ENCODE peak calls at places on chromosome 12, in eight cellular contexts. M is GM23338, Y is NT2/D1, A is H9, R is neural progenitor cell, E is aorta, G is PC-3, X is transverse colon. U is an unnamed sample.

GRCh38 chr12:113889806-113890581 is 76.1 kb downstream of the RBM19 start:
- DNase-seq in M (peak; percentile 25), Y (no peak), A (no peak), R (no peak), E (no peak), G (no peak), X (no peak), U (no peak)

GRCh38 chr12:120684523-120684932 is 2.4 kb upstream of the MLEC start:
- DNase-seq in M (no peak), Y (no peak), A (no peak), R (no peak), E (no peak), G (peak; percentile 35), X (no peak), U (no peak)

GRCh38 chr12:3557791-3558190 is 66.8 kb downstream of the PRMT8 start:
- DNase-seq in M (no peak), Y (no peak), A (no peak), R (no peak), E (peak; percentile 31), G (no peak), X (no peak), U (no peak)

GRCh38 chr12:105205322-105206048 is 30.5 kb downstream of the APPL2 start:
- DNase-seq in M (no peak), Y (no peak), A (no peak), R (no peak), E (no peak), G (no peak), X (peak; percentile 61), U (no peak)

GRCh38 chr12:124914392-124915248 is at the start of gene UBC:
- DNase-seq in M (peak; percentile 95), Y (peak; percentile 84), A (peak; percentile 89), R (peak; percentile 95), E (peak; percentile 97), G (peak; percentile 89), X (peak; percentile 95), U (no peak)

GRCh38 chr12:8890313-8891084 is 23.8 kb upstream of the PHC1 start:
- DNase-seq in M (peak; percentile 82), Y (peak; percentile 87), A (peak; percentile 73), R (peak; percentile 71), E (no peak), G (peak; percentile 59), X (peak; percentile 49), U (no peak)

GRCh38 chr12:91717804-91718203 is 427.8 kb downstream of the BTG1 start:
- DNase-seq in M (no peak), Y (no peak), A (no peak), R (no peak), E (no peak), G (no peak), X (no peak), U (no peak)

GRCh38 chr12:42728770-42729531 is 139.4 kb upstream of the PRICKLE1 start:
- DNase-seq in M (no peak), Y (no peak), A (no peak), R (no peak), E (no peak), G (peak; percentile 87), X (no peak), U (no peak)

GRCh38 chr12:132398386-132398991 is 69.1 kb upstream of the GALNT9 start:
- DNase-seq in M (no peak), Y (no peak), A (no peak), R (no peak), E (no peak), G (no peak), X (no peak), U (no peak)

GRCh38 chr12:132397152-132397933 is 68.0 kb upstream of the GALNT9 start:
- DNase-seq in M (no peak), Y (no peak), A (no peak), R (no peak), E (no peak), G (no peak), X (no peak), U (no peak)

GRCh38 chr12:132397934-132398385 is 68.6 kb upstream of the GALNT9 start:
- DNase-seq in M (no peak), Y (no peak), A (no peak), R (no peak), E (no peak), G (no peak), X (no peak), U (no peak)

GRCh38 chr12:132400011-132400641 is 70.7 kb upstream of the GALNT9 start:
- DNase-seq in M (no peak), Y (no peak), A (no peak), R (no peak), E (peak; percentile 53), G (no peak), X (no peak), U (no peak)

GRCh38 chr12:132399092-132400010 is 70.0 kb upstream of the GALNT9 start:
- DNase-seq in M (no peak), Y (no peak), A (no peak), R (no peak), E (peak; percentile 71), G (no peak), X (no peak), U (no peak)
- H3K27me3 ChIP-seq in M (no peaks in the 10 kb centered on the region), Y (peaks cover 91% of the 10 kb centered on the region), A (peaks cover 2% of the 10 kb centered on the region), R (peaks cover 93% of the 10 kb centered on the region), E (no peaks in the 10 kb centered on the region), G (peaks cover 78% of the 10 kb centered on the region), X (peaks cover 71% of the 10 kb centered on the region), U (peaks cover 55% of the 10 kb centered on the region)

GRCh38 chr12:23684121-23684520 is 265.3 kb downstream of the SOX5 start:
- DNase-seq in M (no peak), Y (no peak), A (no peak), R (no peak), E (no peak), G (no peak), X (no peak), U (no peak)

GRCh38 chr12:23686095-23686494 is 263.4 kb downstream of the SOX5 start:
- DNase-seq in M (no peak), Y (no peak), A (no peak), R (no peak), E (no peak), G (no peak), X (no peak), U (no peak)

DNA sequence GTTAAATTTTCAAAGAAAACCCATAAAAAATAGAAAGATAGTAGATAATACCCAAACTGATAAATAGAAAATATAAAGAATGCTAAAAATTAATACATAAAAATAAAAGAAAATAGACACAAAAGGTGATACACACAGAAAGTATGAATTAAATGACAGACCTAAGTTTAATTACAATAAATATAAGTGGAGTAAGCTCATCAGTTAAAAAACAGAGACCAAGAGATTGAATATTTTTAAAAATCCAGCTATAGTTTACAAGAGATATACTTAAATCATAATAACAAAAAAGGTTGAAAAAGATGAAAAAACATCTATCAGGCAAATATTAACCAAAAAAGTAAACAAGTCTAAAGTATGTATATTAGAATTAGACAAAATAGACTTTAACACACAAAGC is 268.2 kb downstream of the SOX5 start:
- DNase-seq in M (no peak), Y (no peak), A (no peak), R (no peak), E (no peak), G (no peak), X (no peak), U (no peak)
- H3K27me3 ChIP-seq in M (no peaks in the 10 kb centered on the region), Y (no peaks in the 10 kb centered on the region), A (no peaks in the 10 kb centered on the region), R (no peaks in the 10 kb centered on the region), E (no peaks in the 10 kb centered on the region), G (no peaks in the 10 kb centered on the region), X (no peaks in the 10 kb centered on the region), U (no peaks in the 10 kb centered on the region)

GRCh38 chr12:132410296-132410625 is 79.7 kb upstream of the FBRSL1 start:
- DNase-seq in M (no peak), Y (no peak), A (no peak), R (no peak), E (no peak), G (no peak), X (no peak), U (no peak)

GRCh38 chr12:132408626-132409494 is 79.5 kb upstream of the GALNT9 start:
- DNase-seq in M (no peak), Y (no peak), A (no peak), R (no peak), E (no peak), G (no peak), X (no peak), U (no peak)

GRCh38 chr12:132410849-132411248 is 79.1 kb upstream of the FBRSL1 start:
- DNase-seq in M (no peak), Y (no peak), A (no peak), R (no peak), E (no peak), G (no peak), X (no peak), U (no peak)

GRCh38 chr12:132408001-132408400 is 78.6 kb upstream of the GALNT9 start:
- DNase-seq in M (no peak), Y (no peak), A (no peak), R (no peak), E (no peak), G (no peak), X (no peak), U (no peak)

DNA sequence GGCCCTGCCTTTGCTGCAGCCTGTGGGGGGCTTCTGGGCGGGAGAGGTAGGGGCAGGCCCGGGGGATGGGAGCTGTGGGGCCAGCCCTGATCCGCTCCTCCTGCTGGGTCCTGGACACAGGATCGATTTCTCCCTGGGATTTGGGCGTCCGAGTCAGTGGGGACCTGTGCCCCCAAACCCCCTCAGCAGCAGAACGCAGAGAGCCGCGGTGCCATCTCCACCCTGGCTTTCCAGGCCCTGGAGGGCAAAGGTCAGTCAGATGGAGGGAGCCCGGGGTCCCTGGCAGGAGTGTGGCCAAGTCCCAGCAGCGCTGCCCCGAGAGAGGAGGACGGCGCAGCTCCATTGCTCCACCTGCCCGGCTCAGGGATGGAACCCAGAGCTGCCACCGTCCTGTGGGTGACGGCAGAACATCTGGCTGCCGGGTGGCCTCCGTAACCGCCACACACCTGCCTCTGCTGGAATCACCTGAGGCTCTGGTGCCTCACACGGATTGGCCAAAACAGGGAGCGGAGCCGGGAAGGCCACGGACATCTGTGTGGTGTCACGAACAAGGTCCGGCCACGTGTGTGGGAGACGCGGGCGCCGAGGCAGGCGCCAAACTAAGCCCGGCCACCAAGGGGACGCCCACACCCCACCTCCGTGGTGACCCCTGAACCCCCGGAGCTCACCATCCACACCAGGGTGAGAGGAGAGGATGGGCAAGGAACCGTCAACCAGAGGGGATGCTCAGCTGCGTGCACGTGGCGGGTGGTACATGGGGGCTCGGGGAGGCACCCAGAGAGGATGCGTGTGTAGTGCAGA is 80.3 kb upstream of the FBRSL1 start:
- DNase-seq in M (no peak), Y (no peak), A (no peak), R (no peak), E (no peak), G (no peak), X (no peak), U (no peak)
- H3K27me3 ChIP-seq in M (no peaks in the 10 kb centered on the region), Y (peaks cover 74% of the 10 kb centered on the region), A (no peaks in the 10 kb centered on the region), R (peaks cover 51% of the 10 kb centered on the region), E (no peaks in the 10 kb centered on the region), G (peaks cover 7% of the 10 kb centered on the region), X (peaks cover 62% of the 10 kb centered on the region), U (peaks cover 29% of the 10 kb centered on the region)

GRCh38 chr12:117097159-117097558 is 2.1 kb downstream of the TESC start:
- DNase-seq in M (no peak), Y (no peak), A (no peak), R (no peak), E (peak; percentile 43), G (no peak), X (no peak), U (no peak)

GRCh38 chr12:117098071-117098360 is 1.2 kb downstream of the TESC start:
- DNase-seq in M (no peak), Y (no peak), A (no peak), R (no peak), E (no peak), G (no peak), X (no peak), U (no peak)

GRCh38 chr12:117096643-117097042 is 2.6 kb downstream of the TESC start:
- DNase-seq in M (no peak), Y (no peak), A (no peak), R (no peak), E (peak; percentile 48), G (no peak), X (no peak), U (no peak)

GRCh38 chr12:117100251-117100650 is 1.0 kb upstream of the TESC start:
- DNase-seq in M (peak; percentile 69), Y (no peak), A (no peak), R (peak; percentile 52), E (peak; percentile 69), G (peak; percentile 22), X (no peak), U (no peak)

DNA sequence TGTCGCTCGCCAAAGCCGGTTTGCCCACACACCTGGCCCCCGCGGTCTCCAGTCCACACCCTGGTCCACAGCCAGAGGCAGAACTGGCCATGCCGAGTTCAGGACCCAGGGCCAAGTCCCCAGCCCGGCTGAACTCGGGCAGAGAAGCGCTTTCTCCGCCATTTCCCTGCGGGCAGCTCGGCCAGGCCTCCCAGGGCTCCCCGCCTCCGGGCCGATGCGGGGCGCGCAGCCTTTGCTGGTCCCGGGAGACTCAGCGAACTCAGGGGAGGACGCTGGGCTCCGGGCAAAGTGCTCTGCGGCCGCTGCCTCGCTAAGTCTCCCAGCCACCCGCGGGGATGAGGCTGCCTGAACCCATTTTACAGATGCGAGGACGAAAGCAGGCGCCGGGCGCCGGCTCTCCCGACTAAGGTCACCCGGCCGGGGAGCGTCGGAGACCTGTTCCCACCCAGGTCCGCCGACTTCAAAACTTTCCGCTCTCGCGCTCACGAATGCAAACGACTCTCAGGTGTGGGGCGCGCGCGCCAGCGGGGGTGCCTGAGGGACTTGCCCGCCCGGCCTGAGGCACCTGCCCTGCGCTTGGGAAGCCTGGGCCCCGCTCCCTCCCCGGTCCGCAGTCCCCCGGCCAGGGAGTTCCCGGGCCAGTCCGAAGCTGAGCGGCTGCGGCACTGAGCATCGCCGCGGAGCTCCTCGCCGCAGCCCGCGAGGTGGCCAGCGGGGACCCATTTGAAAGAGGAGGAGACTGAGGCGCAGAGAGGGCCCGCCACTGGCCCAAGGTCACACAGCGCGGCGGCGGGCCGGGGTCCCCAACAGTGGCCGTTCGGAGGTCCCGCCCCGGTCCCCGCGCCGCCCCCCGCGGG is 627 bp downstream of the TESC start:
- DNase-seq in M (peak; percentile 60), Y (no peak), A (no peak), R (peak; percentile 38), E (peak; percentile 77), G (no peak), X (peak; percentile 16), U (no peak)
- H3K27me3 ChIP-seq in M (peaks cover 28% of the 10 kb centered on the region), Y (peaks cover 30% of the 10 kb centered on the region), A (peaks cover 3% of the 10 kb centered on the region), R (peaks cover 32% of the 10 kb centered on the region), E (no peaks in the 10 kb centered on the region), G (peaks cover 74% of the 10 kb centered on the region), X (peaks cover 74% of the 10 kb centered on the region), U (peaks cover 52% of the 10 kb centered on the region)